ENCODE peak calls at places on chromosomes 16 and 17, in nine cellular contexts. B, Q, S, V, R, C, K, X and M are unnamed samples.

GRCh38 chr16:31477220-31478216 is 5.4 kb upstream of the SLC5A2 start:
- DNase-seq in B (peak; percentile 21), Q (no peak), S (peak; percentile 77), V (no peak), R (peak; percentile 92), C (no peak), K (peak; percentile 92), X (peak; percentile 94), M (no peak)

GRCh38 chr17:77470800-77471733 is 330.3 kb downstream of the SEC14L1 start:
- DNase-seq in B (peak; percentile 34), Q (no peak), S (no peak), V (no peak), R (peak; percentile 86), C (no peak), K (no peak), X (peak; percentile 90), M (no peak)

GRCh38 chr17:34321981-34322380 is 2.7 kb downstream of the CCL8 start:
- DNase-seq in B (no peak), Q (no peak), S (no peak), V (no peak), R (no peak), C (no peak), K (no peak), X (no peak), M (no peak)

GRCh38 chr16:83070416-83071199 is 443.8 kb downstream of the CDH13 start:
- DNase-seq in B (no peak), Q (no peak), S (no peak), V (no peak), R (no peak), C (no peak), K (no peak), X (no peak), M (no peak)

GRCh38 chr16:72203401-72203800 is 31.4 kb upstream of the PMFBP1 start:
- DNase-seq in B (no peak), Q (no peak), S (no peak), V (peak; percentile 67), R (no peak), C (peak; percentile 23), K (peak; percentile 9), X (no peak), M (no peak)

GRCh38 chr16:9114112-9114511 is 22.7 kb downstream of the HAPSTR1 start:
- DNase-seq in B (no peak), Q (no peak), S (no peak), V (no peak), R (no peak), C (no peak), K (no peak), X (no peak), M (no peak)

GRCh38 chr16:49623501-49624266 is 232.2 kb downstream of the ZNF423 start:
- DNase-seq in B (no peak), Q (no peak), S (no peak), V (peak; percentile 50), R (peak; percentile 12), C (no peak), K (no peak), X (no peak), M (no peak)

GRCh38 chr16:85130707-85131028 is 18.4 kb upstream of the CIBAR2 start:
- DNase-seq in B (no peak), Q (no peak), S (no peak), V (no peak), R (no peak), C (no peak), K (no peak), X (no peak), M (no peak)

DNA sequence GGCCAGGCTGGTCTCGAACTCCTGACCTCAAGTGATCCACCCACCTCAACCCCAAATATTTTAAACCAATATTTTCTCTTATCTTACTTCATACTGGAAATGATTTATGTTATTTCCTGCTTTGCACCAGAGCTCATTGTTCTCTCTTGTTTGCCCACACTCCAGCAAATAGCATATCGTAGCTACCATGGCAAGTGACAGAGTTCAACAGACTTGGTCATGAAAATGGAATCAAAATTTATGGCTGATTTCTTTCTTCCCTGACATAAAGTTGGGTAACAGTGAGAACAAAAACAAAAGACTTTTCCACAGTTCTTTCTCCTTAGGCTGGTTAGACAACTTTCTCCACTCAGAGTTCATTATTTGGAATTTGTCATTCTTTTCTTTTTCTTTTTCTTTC is 4.1 kb downstream of the RUNDC1 start:
- DNase-seq in B (no peak), Q (no peak), S (no peak), V (no peak), R (no peak), C (no peak), K (no peak), X (no peak), M (no peak)
- H3K27ac ChIP-seq in B (no peak overlapping the region), Q (no peak overlapping the region), S (no peak overlapping the region), V (no peak overlapping the region), R (no peak overlapping the region), C (no peak overlapping the region), K (no peak overlapping the region), X (no peak overlapping the region), M (peak overlapping the region; percentile 16)

GRCh38 chr17:58402679-58403078 is 14.7 kb downstream of the RNF43 start:
- DNase-seq in B (no peak), Q (peak; percentile 98), S (no peak), V (no peak), R (peak; percentile 54), C (no peak), K (no peak), X (no peak), M (no peak)

GRCh38 chr17:58402047-58402446 is 15.3 kb downstream of the RNF43 start:
- DNase-seq in B (no peak), Q (no peak), S (no peak), V (no peak), R (no peak), C (no peak), K (no peak), X (no peak), M (no peak)

GRCh38 chr17:58401287-58401686 is 16.0 kb downstream of the RNF43 start:
- DNase-seq in B (no peak), Q (no peak), S (no peak), V (no peak), R (no peak), C (no peak), K (no peak), X (no peak), M (no peak)

GRCh38 chr17:58400826-58401225 is 16.5 kb downstream of the RNF43 start:
- DNase-seq in B (no peak), Q (no peak), S (no peak), V (no peak), R (no peak), C (no peak), K (no peak), X (no peak), M (no peak)

GRCh38 chr17:58403312-58403711 is 14.0 kb downstream of the RNF43 start:
- DNase-seq in B (no peak), Q (no peak), S (no peak), V (no peak), R (peak; percentile 65), C (no peak), K (no peak), X (no peak), M (no peak)
- H3K27ac ChIP-seq in B (no peak overlapping the region), Q (peak overlapping the region; percentile 95), S (peak overlapping the region; percentile 79), V (no peak overlapping the region), R (no peak overlapping the region), C (no peak overlapping the region), K (peak overlapping the region; percentile 73), X (no peak overlapping the region), M (no peak overlapping the region)

GRCh38 chr16:69833357-69833781 is 71.2 kb downstream of the WWP2 start:
- DNase-seq in B (no peak), Q (no peak), S (no peak), V (no peak), R (no peak), C (no peak), K (no peak), X (no peak), M (no peak)
- H3K27ac ChIP-seq in B (peak overlapping the region; percentile 6), Q (no peak overlapping the region), S (peak overlapping the region; percentile 29), V (peak overlapping the region; percentile 20), R (no peak overlapping the region), C (peak overlapping the region; percentile 41), K (peak overlapping the region; percentile 10), X (peak overlapping the region; percentile 79), M (no peak overlapping the region)

DNA sequence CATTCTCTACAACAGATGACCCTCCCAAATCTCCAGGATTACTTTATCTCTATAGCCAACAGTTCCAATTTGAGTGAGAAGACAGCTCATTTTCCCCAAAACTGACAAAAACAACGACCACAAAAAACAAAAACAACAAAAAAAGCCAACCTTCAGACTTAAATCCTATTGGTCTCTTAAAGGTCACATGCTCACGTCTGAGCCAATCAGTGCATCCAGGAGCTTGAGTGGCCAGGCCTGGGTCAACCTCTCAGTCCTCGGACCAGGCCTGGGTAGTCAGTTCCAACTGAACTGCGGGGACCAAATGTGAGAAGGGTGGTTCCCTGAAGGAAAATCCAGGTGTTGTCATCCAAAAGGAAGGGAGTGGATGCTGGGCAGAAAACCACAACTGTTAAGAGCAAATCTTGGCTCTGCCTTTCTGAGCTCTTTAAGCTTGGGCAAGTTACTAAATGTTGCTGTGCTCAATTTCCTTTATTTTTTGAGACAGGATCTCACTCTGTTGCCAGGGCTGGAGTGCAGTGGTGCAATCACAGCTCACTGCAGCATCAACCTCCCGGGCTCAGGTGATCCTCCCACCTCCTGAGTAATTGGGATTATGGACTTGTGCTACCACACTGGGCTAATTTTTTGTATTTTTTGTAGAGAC is 43.0 kb upstream of the MSI2 start:
- DNase-seq in B (no peak), Q (no peak), S (no peak), V (no peak), R (no peak), C (no peak), K (no peak), X (no peak), M (peak; percentile 87)
- H3K27ac ChIP-seq in B (no peak overlapping the region), Q (no peak overlapping the region), S (peak overlapping the region; percentile 14), V (no peak overlapping the region), R (no peak overlapping the region), C (no peak overlapping the region), K (no peak overlapping the region), X (no peak overlapping the region), M (no peak overlapping the region)